ENCODE peak calls at places on chromosomes 6 and 20, in nine cellular contexts. One of them, this sample, is unnamed.

GRCh38 chr6:152273002-152273401 is 364.2 kb downstream of the SYNE1 start:
- DNase-seq in neural progenitor cell: no peak
- DNase-seq in H1: no peak
- DNase-seq in left ventricle myocardium inferior: no peak
- DNase-seq in mucosa of descending colon: peak
- DNase-seq in astrocyte: peak
- DNase-seq in prostate gland: no peak
- DNase-seq in tibial nerve: no peak
- DNase-seq in fibroblast of the aortic adventitia: peak
- DNase-seq in this sample: no peak

GRCh38 chr6:140316966-140317365 is 942.5 kb upstream of the CITED2 start:
- DNase-seq in neural progenitor cell: no peak
- DNase-seq in H1: no peak
- DNase-seq in left ventricle myocardium inferior: no peak
- DNase-seq in mucosa of descending colon: no peak
- DNase-seq in astrocyte: no peak
- DNase-seq in prostate gland: no peak
- DNase-seq in tibial nerve: no peak
- DNase-seq in fibroblast of the aortic adventitia: no peak
- DNase-seq in this sample: no peak

GRCh38 chr6:127148511-127148910 is 30.0 kb downstream of the RSPO3 start:
- DNase-seq in neural progenitor cell: no peak
- DNase-seq in H1: no peak
- DNase-seq in left ventricle myocardium inferior: no peak
- DNase-seq in mucosa of descending colon: no peak
- DNase-seq in astrocyte: peak
- DNase-seq in prostate gland: no peak
- DNase-seq in tibial nerve: no peak
- DNase-seq in fibroblast of the aortic adventitia: peak
- DNase-seq in this sample: no peak

GRCh38 chr6:35177139-35177538 is 36.0 kb upstream of the TCP11 start:
- DNase-seq in neural progenitor cell: no peak
- DNase-seq in H1: no peak
- DNase-seq in left ventricle myocardium inferior: no peak
- DNase-seq in mucosa of descending colon: no peak
- DNase-seq in astrocyte: no peak
- DNase-seq in prostate gland: no peak
- DNase-seq in tibial nerve: no peak
- DNase-seq in fibroblast of the aortic adventitia: no peak
- DNase-seq in this sample: no peak

GRCh38 chr6:82701341-82701740 is 337.7 kb downstream of the TPBG start:
- DNase-seq in neural progenitor cell: no peak
- DNase-seq in H1: no peak
- DNase-seq in left ventricle myocardium inferior: no peak
- DNase-seq in mucosa of descending colon: no peak
- DNase-seq in astrocyte: no peak
- DNase-seq in prostate gland: no peak
- DNase-seq in tibial nerve: no peak
- DNase-seq in fibroblast of the aortic adventitia: no peak
- DNase-seq in this sample: no peak

GRCh38 chr6:134676307-134677281 is 273.3 kb downstream of the ALDH8A1 start:
- DNase-seq in neural progenitor cell: no peak
- DNase-seq in H1: no peak
- DNase-seq in left ventricle myocardium inferior: no peak
- DNase-seq in mucosa of descending colon: peak
- DNase-seq in astrocyte: peak
- DNase-seq in prostate gland: no peak
- DNase-seq in tibial nerve: no peak
- DNase-seq in fibroblast of the aortic adventitia: no peak
- DNase-seq in this sample: no peak

GRCh38 chr20:11686900-11687543 is 230.7 kb upstream of the BTBD3 start:
- DNase-seq in neural progenitor cell: peak
- DNase-seq in H1: no peak
- DNase-seq in left ventricle myocardium inferior: peak
- DNase-seq in mucosa of descending colon: peak
- DNase-seq in astrocyte: peak
- DNase-seq in prostate gland: no peak
- DNase-seq in tibial nerve: no peak
- DNase-seq in fibroblast of the aortic adventitia: peak
- DNase-seq in this sample: no peak

GRCh38 chr6:168088161-168089106 is 9.4 kb upstream of the FRMD1 start:
- DNase-seq in neural progenitor cell: peak
- DNase-seq in H1: no peak
- DNase-seq in left ventricle myocardium inferior: peak
- DNase-seq in mucosa of descending colon: peak
- DNase-seq in astrocyte: peak
- DNase-seq in prostate gland: no peak
- DNase-seq in tibial nerve: peak
- DNase-seq in fibroblast of the aortic adventitia: peak
- DNase-seq in this sample: peak

GRCh38 chr6:153129873-153130514 is 1.1 kb downstream of the RGS17 start:
- DNase-seq in neural progenitor cell: peak
- DNase-seq in H1: no peak
- DNase-seq in left ventricle myocardium inferior: no peak
- DNase-seq in mucosa of descending colon: no peak
- DNase-seq in astrocyte: no peak
- DNase-seq in prostate gland: no peak
- DNase-seq in tibial nerve: no peak
- DNase-seq in fibroblast of the aortic adventitia: peak
- DNase-seq in this sample: no peak

GRCh38 chr20:10404959-10405530 is 29.0 kb downstream of the MKKS start:
- DNase-seq in neural progenitor cell: no peak
- DNase-seq in H1: no peak
- DNase-seq in left ventricle myocardium inferior: no peak
- DNase-seq in mucosa of descending colon: no peak
- DNase-seq in astrocyte: no peak
- DNase-seq in prostate gland: no peak
- DNase-seq in tibial nerve: no peak
- DNase-seq in fibroblast of the aortic adventitia: no peak
- DNase-seq in this sample: no peak

GRCh38 chr6:119034827-119035458 is 43.5 kb downstream of the FAM184A start:
- DNase-seq in neural progenitor cell: no peak
- DNase-seq in H1: no peak
- DNase-seq in left ventricle myocardium inferior: no peak
- DNase-seq in mucosa of descending colon: no peak
- DNase-seq in astrocyte: no peak
- DNase-seq in prostate gland: no peak
- DNase-seq in tibial nerve: no peak
- DNase-seq in fibroblast of the aortic adventitia: no peak
- DNase-seq in this sample: no peak

GRCh38 chr6:42942444-42942843 is 13.2 kb downstream of the CNPY3 start:
- DNase-seq in neural progenitor cell: no peak
- DNase-seq in H1: no peak
- DNase-seq in left ventricle myocardium inferior: no peak
- DNase-seq in mucosa of descending colon: no peak
- DNase-seq in astrocyte: no peak
- DNase-seq in prostate gland: no peak
- DNase-seq in tibial nerve: no peak
- DNase-seq in fibroblast of the aortic adventitia: no peak
- DNase-seq in this sample: no peak

GRCh38 chr20:38871560-38871953 is 54.7 kb upstream of the FAM83D start:
- DNase-seq in neural progenitor cell: no peak
- DNase-seq in H1: no peak
- DNase-seq in left ventricle myocardium inferior: no peak
- DNase-seq in mucosa of descending colon: no peak
- DNase-seq in astrocyte: no peak
- DNase-seq in prostate gland: no peak
- DNase-seq in tibial nerve: no peak
- DNase-seq in fibroblast of the aortic adventitia: no peak
- DNase-seq in this sample: no peak

GRCh38 chr6:33934726-33935270 is 131.0 kb upstream of the MLN start:
- DNase-seq in neural progenitor cell: no peak
- DNase-seq in H1: no peak
- DNase-seq in left ventricle myocardium inferior: no peak
- DNase-seq in mucosa of descending colon: no peak
- DNase-seq in astrocyte: no peak
- DNase-seq in prostate gland: no peak
- DNase-seq in tibial nerve: no peak
- DNase-seq in fibroblast of the aortic adventitia: no peak
- DNase-seq in this sample: no peak

GRCh38 chr6:33936911-33937310 is 133.1 kb upstream of the MLN start:
- DNase-seq in neural progenitor cell: no peak
- DNase-seq in H1: no peak
- DNase-seq in left ventricle myocardium inferior: no peak
- DNase-seq in mucosa of descending colon: no peak
- DNase-seq in astrocyte: no peak
- DNase-seq in prostate gland: no peak
- DNase-seq in tibial nerve: no peak
- DNase-seq in fibroblast of the aortic adventitia: no peak
- DNase-seq in this sample: no peak

GRCh38 chr6:33931799-33932198 is 128.0 kb upstream of the MLN start:
- DNase-seq in neural progenitor cell: no peak
- DNase-seq in H1: no peak
- DNase-seq in left ventricle myocardium inferior: no peak
- DNase-seq in mucosa of descending colon: no peak
- DNase-seq in astrocyte: no peak
- DNase-seq in prostate gland: no peak
- DNase-seq in tibial nerve: no peak
- DNase-seq in fibroblast of the aortic adventitia: no peak
- DNase-seq in this sample: no peak

GRCh38 chr6:33933101-33933500 is 129.3 kb upstream of the MLN start:
- DNase-seq in neural progenitor cell: no peak
- DNase-seq in H1: no peak
- DNase-seq in left ventricle myocardium inferior: no peak
- DNase-seq in mucosa of descending colon: no peak
- DNase-seq in astrocyte: no peak
- DNase-seq in prostate gland: no peak
- DNase-seq in tibial nerve: no peak
- DNase-seq in fibroblast of the aortic adventitia: no peak
- DNase-seq in this sample: no peak

GRCh38 chr6:33935439-33936080 is 131.8 kb upstream of the MLN start:
- DNase-seq in neural progenitor cell: peak
- DNase-seq in H1: no peak
- DNase-seq in left ventricle myocardium inferior: no peak
- DNase-seq in mucosa of descending colon: no peak
- DNase-seq in astrocyte: no peak
- DNase-seq in prostate gland: no peak
- DNase-seq in tibial nerve: no peak
- DNase-seq in fibroblast of the aortic adventitia: no peak
- DNase-seq in this sample: no peak
- TF ChIP-seq CTCF in neural progenitor cell: peak
- TF ChIP-seq CTCF in H1: peak
- TF ChIP-seq CTCF in left ventricle myocardium inferior: no peak
- TF ChIP-seq CTCF in mucosa of descending colon: no peak
- TF ChIP-seq CTCF in astrocyte: no peak
- TF ChIP-seq CTCF in prostate gland: no peak
- TF ChIP-seq CTCF in tibial nerve: no peak
- TF ChIP-seq CTCF in fibroblast of the aortic adventitia: no peak
- TF ChIP-seq CTCF in this sample: no peak

GRCh38 chr6:51614725-51615124 is 472.7 kb downstream of the PKHD1 start:
- DNase-seq in neural progenitor cell: no peak
- DNase-seq in H1: no peak
- DNase-seq in left ventricle myocardium inferior: no peak
- DNase-seq in mucosa of descending colon: no peak
- DNase-seq in astrocyte: no peak
- DNase-seq in prostate gland: no peak
- DNase-seq in tibial nerve: no peak
- DNase-seq in fibroblast of the aortic adventitia: no peak
- DNase-seq in this sample: no peak

GRCh38 chr6:51613558-51613957 is 473.9 kb downstream of the PKHD1 start:
- DNase-seq in neural progenitor cell: no peak
- DNase-seq in H1: no peak
- DNase-seq in left ventricle myocardium inferior: no peak
- DNase-seq in mucosa of descending colon: no peak
- DNase-seq in astrocyte: no peak
- DNase-seq in prostate gland: no peak
- DNase-seq in tibial nerve: no peak
- DNase-seq in fibroblast of the aortic adventitia: no peak
- DNase-seq in this sample: no peak

GRCh38 chr6:51619042-51619799 is 468.2 kb downstream of the PKHD1 start:
- DNase-seq in neural progenitor cell: peak
- DNase-seq in H1: no peak
- DNase-seq in left ventricle myocardium inferior: no peak
- DNase-seq in mucosa of descending colon: no peak
- DNase-seq in astrocyte: no peak
- DNase-seq in prostate gland: no peak
- DNase-seq in tibial nerve: no peak
- DNase-seq in fibroblast of the aortic adventitia: no peak
- DNase-seq in this sample: no peak

DNA sequence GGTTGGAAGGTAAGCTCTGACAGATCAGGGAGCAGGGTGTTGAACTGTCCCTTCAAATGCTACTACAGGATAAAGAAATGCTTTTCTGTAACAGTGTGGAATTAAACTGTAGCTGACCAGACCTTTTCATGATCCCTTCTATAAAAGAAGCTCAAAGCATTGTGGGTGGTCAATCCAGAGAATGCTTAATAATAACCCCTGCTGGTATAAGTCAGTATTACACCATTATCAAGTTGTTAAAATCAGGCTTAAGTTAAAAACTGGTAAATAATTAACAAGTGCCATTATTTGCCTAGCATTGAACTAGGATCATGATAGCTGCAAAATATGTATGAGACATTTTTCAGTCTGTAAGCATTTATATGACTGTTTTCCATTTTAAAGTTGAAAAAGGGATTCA is 468.9 kb downstream of the PKHD1 start:
- DNase-seq in neural progenitor cell: peak
- DNase-seq in H1: no peak
- DNase-seq in left ventricle myocardium inferior: no peak
- DNase-seq in mucosa of descending colon: no peak
- DNase-seq in astrocyte: no peak
- DNase-seq in prostate gland: no peak
- DNase-seq in tibial nerve: no peak
- DNase-seq in fibroblast of the aortic adventitia: no peak
- DNase-seq in this sample: no peak
- TF ChIP-seq CTCF in neural progenitor cell: peak
- TF ChIP-seq CTCF in H1: no peak
- TF ChIP-seq CTCF in left ventricle myocardium inferior: peak
- TF ChIP-seq CTCF in mucosa of descending colon: peak
- TF ChIP-seq CTCF in astrocyte: peak
- TF ChIP-seq CTCF in prostate gland: no peak
- TF ChIP-seq CTCF in tibial nerve: no peak
- TF ChIP-seq CTCF in fibroblast of the aortic adventitia: no peak
- TF ChIP-seq CTCF in this sample: peak

GRCh38 chr20:37243076-37243936 is 18.3 kb downstream of the GHRH start:
- DNase-seq in neural progenitor cell: peak
- DNase-seq in H1: no peak
- DNase-seq in left ventricle myocardium inferior: no peak
- DNase-seq in mucosa of descending colon: no peak
- DNase-seq in astrocyte: no peak
- DNase-seq in prostate gland: no peak
- DNase-seq in tibial nerve: no peak
- DNase-seq in fibroblast of the aortic adventitia: no peak
- DNase-seq in this sample: no peak
- TF ChIP-seq CTCF in neural progenitor cell: peak
- TF ChIP-seq CTCF in H1: peak
- TF ChIP-seq CTCF in left ventricle myocardium inferior: no peak
- TF ChIP-seq CTCF in mucosa of descending colon: no peak
- TF ChIP-seq CTCF in astrocyte: no peak
- TF ChIP-seq CTCF in prostate gland: no peak
- TF ChIP-seq CTCF in tibial nerve: no peak
- TF ChIP-seq CTCF in fibroblast of the aortic adventitia: no peak
- TF ChIP-seq CTCF in this sample: no peak

DNA sequence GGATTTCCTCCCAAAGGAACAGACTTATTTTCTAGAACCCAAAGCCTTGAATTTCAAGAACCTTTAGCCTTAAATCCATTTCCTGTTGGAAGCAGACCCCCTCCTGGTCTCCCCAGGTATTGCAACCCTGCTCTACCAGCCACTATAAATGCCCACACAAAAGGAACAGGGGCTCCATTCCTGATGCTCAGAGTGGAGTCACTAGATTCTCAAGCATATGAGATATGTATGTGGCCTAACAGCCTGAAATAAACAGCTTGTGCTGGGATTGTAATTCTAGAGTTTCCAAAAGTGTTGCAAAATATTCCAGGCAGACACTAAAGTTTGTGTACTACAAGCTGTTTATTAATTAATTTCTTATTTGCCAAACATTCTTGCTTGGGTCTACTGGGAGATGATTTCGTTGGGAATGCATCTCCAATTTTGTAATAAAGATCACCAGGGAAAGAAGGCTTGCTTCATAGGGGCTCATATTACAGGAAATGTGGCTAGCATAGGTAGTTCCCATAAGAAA is 44.8 kb downstream of the RIPOR3 start:
- DNase-seq in neural progenitor cell: no peak
- DNase-seq in H1: no peak
- DNase-seq in left ventricle myocardium inferior: no peak
- DNase-seq in mucosa of descending colon: no peak
- DNase-seq in astrocyte: peak
- DNase-seq in prostate gland: no peak
- DNase-seq in tibial nerve: peak
- DNase-seq in fibroblast of the aortic adventitia: peak
- DNase-seq in this sample: no peak
- TF ChIP-seq CTCF in neural progenitor cell: no peak
- TF ChIP-seq CTCF in H1: peak
- TF ChIP-seq CTCF in left ventricle myocardium inferior: peak
- TF ChIP-seq CTCF in mucosa of descending colon: no peak
- TF ChIP-seq CTCF in astrocyte: peak
- TF ChIP-seq CTCF in prostate gland: no peak
- TF ChIP-seq CTCF in tibial nerve: no peak
- TF ChIP-seq CTCF in fibroblast of the aortic adventitia: peak
- TF ChIP-seq CTCF in this sample: peak